ENCODE peak calls at places on chromosomes 6 and 20, in seven cellular contexts. U is iPS DF 6.9; K is ovary; B is CD8-positive, alpha-beta memory T cell; N is upper lobe of right lung; F is HepG2; G is H9. Z is an unnamed sample.

GRCh38 chr6:110556317-110557115 is 80.1 kb upstream of the SLC22A16 start:
- DNase-seq in U (no peak), K (no peak), B (no peak), N (no peak), F (no peak), G (no peak), Z (no peak)

GRCh38 chr6:22682979-22683378 is 113.6 kb downstream of the HDGFL1 start:
- DNase-seq in U (no peak), K (no peak), B (no peak), N (no peak), F (no peak), G (no peak), Z (no peak)

GRCh38 chr20:33524261-33524660 is 34.4 kb downstream of the CBFA2T2 start:
- DNase-seq in U (no peak), K (no peak), B (no peak), N (no peak), F (no peak), G (no peak), Z (no peak)

GRCh38 chr6:18444176-18444575 is 57.0 kb downstream of the RNF144B start:
- DNase-seq in U (no peak), K (no peak), B (no peak), N (no peak), F (no peak), G (no peak), Z (no peak)

GRCh38 chr6:37971711-37972410 is 152.3 kb downstream of the ZFAND3 start:
- DNase-seq in U (no peak), K (no peak), B (no peak), N (no peak), F (no peak), G (no peak), Z (no peak)

GRCh38 chr20:3242167-3242692 is 3.2 kb upstream of the SLC4A11 start:
- DNase-seq in U (no peak), K (no peak), B (no peak), N (no peak), F (peak), G (no peak), Z (no peak)

GRCh38 chr6:89122625-89123024 is 4.8 kb upstream of the SRSF12 start:
- DNase-seq in U (no peak), K (no peak), B (no peak), N (no peak), F (peak), G (no peak), Z (no peak)

GRCh38 chr20:17919149-17919548 is 49.4 kb downstream of the SNX5 start:
- DNase-seq in U (no peak), K (no peak), B (no peak), N (no peak), F (no peak), G (no peak), Z (no peak)

GRCh38 chr20:13261460-13262301 is 40.6 kb downstream of the ISM1 start:
- DNase-seq in U (peak), K (no peak), B (peak), N (no peak), F (peak), G (peak), Z (peak)

GRCh38 chr20:14928083-14928482 is 590.7 kb upstream of the FLRT3 start:
- DNase-seq in U (no peak), K (no peak), B (no peak), N (no peak), F (no peak), G (no peak), Z (no peak)

GRCh38 chr6:160029525-160029924 is 60.6 kb downstream of the IGF2R start:
- DNase-seq in U (no peak), K (no peak), B (no peak), N (no peak), F (no peak), G (no peak), Z (no peak)
- H3K27ac ChIP-seq in U (no peak), K (no peak), B (no peak), N (peak), F (no peak), G (no peak), Z (no peak)

DNA sequence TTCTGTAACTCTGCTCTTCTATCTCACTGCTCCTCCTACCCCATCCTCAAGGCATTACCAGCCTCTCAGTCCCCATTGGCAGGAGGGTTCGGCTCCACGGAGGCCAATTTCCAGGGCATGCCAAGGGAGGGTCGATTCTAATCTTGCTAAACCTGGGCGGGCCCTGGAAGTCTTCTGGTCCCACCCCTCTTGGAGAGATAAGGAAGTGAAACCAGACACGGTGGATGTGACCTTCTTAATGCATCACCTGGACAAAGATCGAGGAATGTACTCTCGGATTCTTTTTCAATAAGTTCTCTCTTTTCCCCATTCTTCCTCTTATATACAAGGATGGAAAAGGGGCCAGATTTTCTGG is 112.3 kb upstream of the ARMC2 start:
- DNase-seq in U (peak), K (no peak), B (no peak), N (no peak), F (no peak), G (peak), Z (no peak)
- H3K27ac ChIP-seq in U (no peak), K (no peak), B (no peak), N (no peak), F (no peak), G (no peak), Z (no peak)

GRCh38 chr6:148516116-148517016 is 173.7 kb downstream of the SASH1 start:
- DNase-seq in U (no peak), K (no peak), B (no peak), N (no peak), F (no peak), G (no peak), Z (no peak)

GRCh38 chr6:148514091-148514850 is 171.6 kb downstream of the SASH1 start:
- DNase-seq in U (no peak), K (no peak), B (no peak), N (no peak), F (no peak), G (no peak), Z (no peak)

GRCh38 chr6:148509789-148510581 is 167.3 kb downstream of the SASH1 start:
- DNase-seq in U (no peak), K (no peak), B (no peak), N (no peak), F (no peak), G (no peak), Z (no peak)

GRCh38 chr6:148517518-148517917 is 174.9 kb downstream of the SASH1 start:
- DNase-seq in U (no peak), K (no peak), B (no peak), N (no peak), F (no peak), G (no peak), Z (no peak)

DNA sequence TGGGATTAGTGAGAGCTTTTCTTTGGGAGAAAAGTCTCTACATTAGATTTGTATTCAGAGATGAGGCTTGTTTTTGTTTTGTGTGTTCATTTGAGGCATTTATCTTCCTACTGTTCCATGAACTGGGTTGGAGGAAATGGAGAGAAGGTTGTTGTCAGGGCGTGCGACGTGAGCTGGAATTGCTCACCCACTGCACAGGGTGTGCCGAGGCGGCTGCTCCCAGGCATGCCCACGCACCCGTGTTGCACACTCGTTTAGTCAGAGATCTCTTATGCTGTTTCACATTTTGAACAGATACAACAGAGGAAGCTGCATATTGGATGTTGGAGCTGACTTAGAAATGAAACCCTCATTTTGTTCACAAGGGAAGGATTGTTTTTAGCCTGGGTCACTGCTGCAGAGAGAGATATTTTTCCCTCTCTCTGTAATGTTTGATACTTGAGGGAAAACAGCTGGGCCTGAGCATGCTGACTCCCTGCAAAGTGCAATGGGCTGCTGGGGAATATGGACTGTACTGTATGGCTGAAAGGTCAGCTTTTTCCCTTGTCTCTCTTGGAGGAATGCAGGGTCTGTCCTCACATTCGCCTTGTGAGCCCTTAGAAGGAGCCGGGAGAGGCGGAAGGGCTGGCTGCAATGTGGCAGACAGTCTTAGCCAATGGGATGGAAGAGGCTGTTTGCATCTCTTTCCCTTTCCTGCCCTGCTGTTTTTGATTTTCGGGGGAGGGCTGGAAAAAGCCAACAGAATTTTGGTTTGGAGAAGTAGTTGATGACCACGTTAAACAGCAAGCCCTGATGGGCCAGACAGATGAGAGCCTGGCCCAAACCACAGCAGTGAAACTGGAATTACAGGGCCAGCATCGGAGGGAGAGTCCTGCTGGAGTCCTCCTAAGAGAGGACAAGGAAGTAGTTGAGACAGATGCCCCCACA is 170.8 kb downstream of the SASH1 start:
- DNase-seq in U (no peak), K (no peak), B (no peak), N (no peak), F (no peak), G (no peak), Z (no peak)
- H3K27ac ChIP-seq in U (no peak), K (no peak), B (no peak), N (peak), F (no peak), G (no peak), Z (no peak)

DNA sequence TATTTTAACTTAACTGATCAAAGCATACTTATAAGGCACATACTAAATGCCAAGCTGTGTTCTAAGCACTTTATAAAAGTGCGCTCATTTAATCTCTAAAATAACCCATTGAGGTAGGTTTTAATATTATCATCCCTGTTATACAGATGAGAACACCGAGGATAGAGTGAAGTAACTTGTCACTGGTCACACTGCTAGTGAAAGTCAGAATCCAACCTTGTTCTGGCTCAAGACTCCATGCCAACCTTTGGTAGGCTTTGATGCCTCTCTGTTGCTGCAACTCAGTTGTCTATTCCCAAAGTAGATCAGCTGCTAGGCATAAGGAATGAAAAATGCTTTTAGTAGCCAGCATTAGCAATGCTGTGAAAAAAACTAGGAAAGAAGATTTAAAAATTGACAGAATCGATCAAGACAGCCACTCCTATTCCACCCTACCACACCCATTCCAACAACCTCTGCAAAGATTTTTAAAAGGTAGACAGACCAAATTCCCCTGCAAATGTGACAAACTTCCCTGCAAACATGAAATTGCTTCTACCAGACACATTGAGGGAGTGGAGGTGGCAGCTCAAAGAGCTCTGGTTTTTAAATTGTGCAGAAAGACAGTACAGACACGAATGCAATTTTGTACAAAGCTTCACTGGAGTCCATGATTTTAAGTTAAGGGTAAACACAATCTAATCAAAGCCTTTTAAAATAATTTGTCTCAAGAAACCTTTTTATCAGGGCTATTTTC is 39.8 kb upstream of the CAP2 start:
- DNase-seq in U (no peak), K (no peak), B (no peak), N (no peak), F (peak), G (no peak), Z (no peak)
- H3K27ac ChIP-seq in U (no peak), K (no peak), B (no peak), N (no peak), F (peak), G (no peak), Z (no peak)

GRCh38 chr6:40349092-40349491 is 238.1 kb downstream of the LRFN2 start:
- DNase-seq in U (no peak), K (peak), B (no peak), N (no peak), F (no peak), G (peak), Z (no peak)

GRCh38 chr6:40350942-40351217 is 236.3 kb downstream of the LRFN2 start:
- DNase-seq in U (no peak), K (no peak), B (no peak), N (no peak), F (no peak), G (no peak), Z (no peak)

GRCh38 chr6:40352006-40352405 is 235.2 kb downstream of the LRFN2 start:
- DNase-seq in U (no peak), K (no peak), B (no peak), N (no peak), F (no peak), G (no peak), Z (no peak)

GRCh38 chr6:40349566-40350192 is 237.5 kb downstream of the LRFN2 start:
- DNase-seq in U (no peak), K (no peak), B (no peak), N (no peak), F (no peak), G (peak), Z (no peak)

DNA sequence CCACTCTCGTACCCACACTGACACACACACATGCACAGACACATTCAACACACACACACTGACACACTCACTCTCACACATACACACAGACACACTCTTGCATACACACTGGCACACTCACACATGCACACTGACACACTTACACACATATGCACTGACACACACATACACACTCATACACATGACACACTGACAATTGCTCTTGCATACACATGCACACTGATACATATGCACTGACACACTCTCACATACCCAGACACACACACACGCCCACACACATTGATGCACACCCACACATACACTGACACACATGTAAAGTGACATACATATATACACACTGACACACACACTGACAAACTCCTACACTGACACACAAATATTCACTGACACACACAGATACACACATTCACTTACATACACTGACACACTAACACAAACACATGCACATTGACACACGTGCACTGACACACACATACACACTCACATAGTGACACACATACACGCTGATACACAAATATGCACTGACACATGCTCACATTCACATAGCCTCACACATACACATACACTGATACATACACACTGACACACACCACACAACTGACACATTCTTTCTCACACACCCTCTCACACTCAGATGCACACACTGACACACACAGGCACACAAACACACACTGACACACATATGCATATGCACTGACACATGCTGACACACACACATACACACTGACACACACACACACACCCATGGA is 236.8 kb downstream of the LRFN2 start:
- DNase-seq in U (no peak), K (no peak), B (no peak), N (no peak), F (no peak), G (no peak), Z (no peak)
- H3K27ac ChIP-seq in U (no peak), K (no peak), B (no peak), N (no peak), F (no peak), G (no peak), Z (no peak)

DNA sequence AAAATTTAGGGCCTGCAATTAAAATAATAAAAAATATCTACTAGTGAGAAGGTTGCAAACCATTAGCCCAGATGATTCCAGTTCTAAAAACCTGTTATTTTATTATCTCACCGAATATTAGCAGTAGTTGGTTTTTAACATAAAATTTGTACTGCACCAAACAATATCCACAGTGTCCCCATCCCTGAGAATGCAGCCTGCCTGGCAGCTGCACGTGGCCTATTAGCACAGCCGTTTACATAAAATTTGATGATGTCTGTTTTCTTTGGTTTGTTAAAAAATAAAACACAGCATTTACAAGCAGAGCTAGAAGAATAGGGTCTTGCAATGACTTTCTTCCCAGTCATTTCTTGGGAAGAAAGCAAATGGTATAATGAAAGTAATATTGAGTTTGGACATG is 58.2 kb downstream of the FUT9 start:
- DNase-seq in U (no peak), K (no peak), B (no peak), N (no peak), F (no peak), G (no peak), Z (no peak)
- H3K27ac ChIP-seq in U (no peak), K (no peak), B (no peak), N (no peak), F (no peak), G (no peak), Z (no peak)

Z was measured in CD8-positive, alpha-beta T cell.